ENCODE peak calls at places on chromosomes 1 and 21, in six cellular contexts. I is upper lobe of left lung, A is A549, X is HCT116, H is body of pancreas, U is breast epithelium. R is an unnamed sample. For H3K4me1, the result is how much of the 10 kb centered on the place peaks cover.

GRCh38 chr1:101653482-101653946 is 343.2 kb downstream of the OLFM3 start:
- DNase-seq in I (no peak), A (peak), X (peak), H (no peak), U (no peak), R (no peak)

GRCh38 chr1:224168859-224169380 is 14.1 kb upstream of the DEGS1 start:
- DNase-seq in I (no peak), A (peak), X (no peak), H (no peak), U (no peak), R (no peak)

GRCh38 chr1:119885903-119886783 is 10.2 kb downstream of the ADAM30 start:
- DNase-seq in I (no peak), A (peak), X (peak), H (peak), U (peak), R (peak)

GRCh38 chr1:117171900-117172501 is 38.7 kb downstream of the VTCN1 start:
- DNase-seq in I (peak), A (no peak), X (no peak), H (peak), U (peak), R (peak)

GRCh38 chr1:44554706-44555105 is 119.6 kb downstream of the TMEM53 start:
- DNase-seq in I (no peak), A (no peak), X (no peak), H (no peak), U (no peak), R (no peak)

GRCh38 chr1:231166398-231166797 is 4.5 kb downstream of the TRIM67 start:
- DNase-seq in I (no peak), A (no peak), X (no peak), H (no peak), U (no peak), R (no peak)

GRCh38 chr1:159960721-159961381 is 6.8 kb upstream of the SLAMF9 start:
- DNase-seq in I (no peak), A (peak), X (no peak), H (no peak), U (no peak), R (peak)

GRCh38 chr1:160284782-160285344 is at the start of gene PEX19:
- DNase-seq in I (peak), A (peak), X (peak), H (peak), U (peak), R (peak)

GRCh38 chr1:184110253-184111204 is 59.0 kb downstream of the TSEN15 start:
- DNase-seq in I (no peak), A (no peak), X (no peak), H (no peak), U (no peak), R (no peak)

GRCh38 chr1:118186026-118186425 is 998 bp upstream of the SPAG17 start:
- DNase-seq in I (no peak), A (no peak), X (no peak), H (no peak), U (no peak), R (no peak)

GRCh38 chr1:106233511-106233910 is 823.0 kb upstream of the PRMT6 start:
- DNase-seq in I (no peak), A (no peak), X (no peak), H (no peak), U (no peak), R (no peak)

GRCh38 chr1:150971583-150972416 is 2.8 kb downstream of the CERS2 start:
- DNase-seq in I (no peak), A (no peak), X (no peak), H (peak), U (no peak), R (no peak)

GRCh38 chr1:24929876-24930702 is at the start of gene RUNX3:
- DNase-seq in I (peak), A (peak), X (peak), H (no peak), U (no peak), R (no peak)

GRCh38 chr1:24351918-24352637 is 32.9 kb downstream of the GRHL3 start:
- DNase-seq in I (no peak), A (peak), X (no peak), H (no peak), U (no peak), R (no peak)

GRCh38 chr1:117600966-117601365 is 4.9 kb upstream of the TENT5C start:
- DNase-seq in I (no peak), A (no peak), X (no peak), H (no peak), U (no peak), R (no peak)

GRCh38 chr1:236576004-236576403 is 28.3 kb downstream of the HEATR1 start:
- DNase-seq in I (no peak), A (no peak), X (no peak), H (no peak), U (no peak), R (no peak)

GRCh38 chr1:205016075-205016474 is 26.9 kb upstream of the CNTN2 start:
- DNase-seq in I (no peak), A (no peak), X (no peak), H (no peak), U (no peak), R (no peak)

GRCh38 chr1:247324913-247325312 is 6.8 kb downstream of the ZNF496 start:
- DNase-seq in I (no peak), A (no peak), X (no peak), H (no peak), U (no peak), R (no peak)

GRCh38 chr1:41666991-41667631 is 182.6 kb upstream of the EDN2 start:
- DNase-seq in I (no peak), A (no peak), X (no peak), H (peak), U (no peak), R (no peak)

GRCh38 chr1:12173631-12174121 is 6.9 kb downstream of the TNFRSF1B start:
- DNase-seq in I (peak), A (no peak), X (no peak), H (peak), U (no peak), R (no peak)

GRCh38 chr1:37277366-37277765 is 197.0 kb upstream of the ZC3H12A start:
- DNase-seq in I (no peak), A (no peak), X (no peak), H (no peak), U (no peak), R (no peak)

GRCh38 chr1:14113841-14114567 is 414.0 kb downstream of the PRDM2 start:
- DNase-seq in I (peak), A (peak), X (no peak), H (peak), U (peak), R (peak)

GRCh38 chr1:241985787-241986186 is 13.1 kb downstream of the MAP1LC3C start:
- DNase-seq in I (no peak), A (peak), X (peak), H (peak), U (no peak), R (peak)

GRCh38 chr1:193408782-193409293 is 222.4 kb upstream of the B3GALT2 start:
- DNase-seq in I (no peak), A (peak), X (no peak), H (peak), U (no peak), R (peak)

GRCh38 chr1:248841702-248842395 is 3.8 kb downstream of the ZNF672 start:
- DNase-seq in I (no peak), A (peak), X (no peak), H (peak), U (no peak), R (peak)

GRCh38 chr1:64938991-64939390 is 27.4 kb downstream of the JAK1 start:
- DNase-seq in I (no peak), A (no peak), X (no peak), H (no peak), U (no peak), R (no peak)

GRCh38 chr1:5992814-5993552 is 758 bp upstream of the NPHP4 start:
- DNase-seq in I (no peak), A (no peak), X (no peak), H (no peak), U (no peak), R (no peak)

GRCh38 chr21:31518580-31518979 is 140.9 kb upstream of the SOD1 start:
- DNase-seq in I (no peak), A (no peak), X (no peak), H (no peak), U (no peak), R (no peak)

GRCh38 chr1:54407201-54407956 is 1.2 kb upstream of the SSBP3 start:
- DNase-seq in I (no peak), A (peak), X (peak), H (peak), U (peak), R (peak)

GRCh38 chr1:160078392-160079195 is 2.7 kb upstream of the KCNJ9 start:
- DNase-seq in I (peak), A (peak), X (peak), H (no peak), U (no peak), R (no peak)

GRCh38 chr1:160116277-160117147 is 953 bp downstream of the ATP1A2 start:
- DNase-seq in I (no peak), A (peak), X (no peak), H (no peak), U (no peak), R (no peak)

GRCh38 chr1:46039571-46040052 is 92.8 kb downstream of the PIK3R3 start:
- DNase-seq in I (no peak), A (no peak), X (no peak), H (peak), U (no peak), R (no peak)
- TF ChIP-seq POLR2A in I (no peak), A (no peak), X (no peak), H (no peak), U (no peak), R (no peak)

GRCh38 chr21:44301093-44301492 is 1.2 kb downstream of the PFKL start:
- DNase-seq in I (peak), A (no peak), X (no peak), H (no peak), U (no peak), R (no peak)

GRCh38 chr21:44304041-44304738 is 4.3 kb downstream of the PFKL start:
- DNase-seq in I (peak), A (no peak), X (no peak), H (no peak), U (no peak), R (no peak)

GRCh38 chr21:44303490-44303981 is 3.7 kb downstream of the PFKL start:
- DNase-seq in I (peak), A (no peak), X (no peak), H (peak), U (no peak), R (no peak)

GRCh38 chr21:44300262-44300959 is 558 bp downstream of the PFKL start:
- DNase-seq in I (peak), A (peak), X (no peak), H (peak), U (peak), R (peak)

DNA sequence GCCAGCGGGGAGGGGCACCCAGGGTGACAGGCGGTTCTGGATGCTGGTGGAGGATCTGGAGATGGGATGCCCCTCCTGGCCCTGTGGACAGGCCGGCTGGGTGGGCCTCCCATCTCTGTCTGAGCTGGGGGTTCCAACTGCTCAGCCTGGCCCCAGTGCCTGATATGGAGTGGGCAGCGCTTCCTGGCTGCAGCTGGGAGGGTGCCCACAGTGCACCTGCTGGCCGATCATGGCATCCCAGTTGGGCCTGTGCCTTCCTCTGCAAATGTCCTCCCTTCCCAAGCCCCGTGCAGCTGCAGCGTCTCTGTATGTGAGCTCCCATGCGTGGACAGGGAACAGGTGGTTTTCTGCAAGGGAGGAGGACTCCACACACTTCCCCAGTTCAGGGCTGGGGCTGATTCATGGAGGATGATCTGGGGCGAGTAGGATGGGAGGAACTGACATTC is 2.1 kb downstream of the PFKL start:
- DNase-seq in I (peak), A (no peak), X (no peak), H (no peak), U (no peak), R (no peak)
- H3K4me1 ChIP-seq in I (half or more), A (under half), X (under half), H (half or more), U (under half), R (half or more)

DNA sequence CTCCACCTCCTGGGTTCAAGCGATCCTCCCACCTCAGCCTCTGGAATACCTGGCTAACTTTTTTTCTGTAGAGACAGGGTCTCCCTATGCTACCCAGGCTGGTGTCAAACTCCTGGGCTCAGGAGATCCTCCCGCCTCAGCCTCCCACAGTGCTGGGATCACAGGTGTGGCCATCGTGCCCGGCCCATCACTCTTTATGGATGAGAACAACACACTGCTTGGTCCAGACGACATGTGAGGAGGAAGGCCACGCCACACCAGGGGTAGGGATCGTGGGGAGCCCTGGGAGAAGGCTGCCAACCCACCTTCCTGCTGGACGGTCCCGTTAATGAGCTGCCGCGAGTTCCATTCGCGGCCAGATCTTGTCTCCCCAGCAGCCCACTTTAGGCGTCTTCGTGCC is 5.0 kb upstream of the GABRD start:
- DNase-seq in I (peak), A (no peak), X (no peak), H (no peak), U (no peak), R (no peak)
- TF ChIP-seq POLR2A in I (no peak), A (no peak), X (no peak), H (no peak), U (no peak), R (no peak)

DNA sequence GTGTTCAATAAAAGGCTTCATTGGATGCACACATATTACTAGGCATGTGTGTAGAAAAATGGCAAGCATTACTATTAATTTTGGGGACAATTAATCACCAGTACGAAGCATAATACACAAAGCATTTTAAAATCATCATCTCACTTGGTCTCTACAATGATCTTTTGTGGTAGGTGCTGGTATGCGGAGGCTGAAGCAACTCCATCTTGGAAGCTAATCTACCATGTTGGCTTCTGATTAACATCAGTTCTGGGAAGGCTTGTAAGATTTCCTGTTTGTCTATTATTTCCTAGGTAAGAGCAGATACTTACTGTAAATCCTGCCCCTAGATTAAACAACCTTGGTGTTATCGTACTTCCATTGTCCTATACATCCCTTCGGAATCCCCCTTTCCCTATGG is 121.7 kb upstream of the RUNX1 start:
- DNase-seq in I (no peak), A (no peak), X (no peak), H (no peak), U (no peak), R (no peak)
- H3K4me1 ChIP-seq in I (under half), A (under half), X (under half), H (under half), U (under half), R (under half)

GRCh38 chr1:30930631-30931173 is 22.1 kb upstream of the SDC3 start:
- DNase-seq in I (no peak), A (no peak), X (no peak), H (no peak), U (no peak), R (no peak)
- TF ChIP-seq POLR2A in I (no peak), A (no peak), X (no peak), H (no peak), U (no peak), R (no peak)

DNA sequence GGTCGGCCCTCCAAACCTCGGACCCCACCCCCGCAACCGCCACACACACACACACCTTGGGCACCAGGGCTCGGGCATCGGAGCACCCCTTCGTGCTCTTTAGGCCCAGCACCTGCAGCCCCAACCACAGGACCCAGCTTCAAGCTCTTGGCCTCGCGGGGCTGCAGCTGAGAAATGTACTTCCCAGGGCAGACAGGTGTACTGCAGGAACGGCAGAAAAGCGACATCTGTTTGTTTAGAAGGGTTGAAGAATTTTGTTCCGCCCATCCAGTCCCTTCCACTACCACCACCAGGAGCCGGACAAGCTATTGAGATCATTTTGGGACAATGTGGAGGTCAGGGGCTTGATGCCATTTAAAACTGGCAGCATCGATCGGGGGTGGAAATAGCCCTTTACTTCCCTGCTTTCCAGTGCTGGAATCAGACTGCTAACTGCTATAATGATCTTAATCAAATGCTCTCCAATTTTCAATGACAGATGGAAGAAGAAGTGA is 1.7 kb downstream of the SERTAD4 start:
- DNase-seq in I (no peak), A (no peak), X (no peak), H (no peak), U (no peak), R (no peak)
- H3K4me1 ChIP-seq in I (under half), A (under half), X (under half), H (under half), U (under half), R (half or more)

DNA sequence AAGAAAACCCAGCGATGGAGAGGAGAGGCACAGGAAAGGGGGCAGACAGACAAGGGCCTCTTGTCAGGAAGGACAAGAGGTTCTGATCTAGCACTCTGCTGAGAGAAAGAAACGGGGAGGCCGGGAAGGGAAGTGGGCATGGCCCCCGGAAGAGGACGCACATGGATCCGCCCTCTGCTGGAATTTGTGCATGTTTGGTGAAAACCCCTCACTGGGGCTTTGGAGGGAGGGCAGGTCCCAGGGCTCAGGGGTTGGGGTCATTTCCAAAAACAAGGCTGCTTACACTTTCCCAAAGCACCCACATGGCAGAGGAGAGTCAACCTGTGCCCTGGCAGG is 32.4 kb upstream of the ECE1 start:
- DNase-seq in I (no peak), A (no peak), X (no peak), H (no peak), U (no peak), R (no peak)
- TF ChIP-seq POLR2A in I (no peak), A (no peak), X (no peak), H (no peak), U (no peak), R (no peak)

DNA sequence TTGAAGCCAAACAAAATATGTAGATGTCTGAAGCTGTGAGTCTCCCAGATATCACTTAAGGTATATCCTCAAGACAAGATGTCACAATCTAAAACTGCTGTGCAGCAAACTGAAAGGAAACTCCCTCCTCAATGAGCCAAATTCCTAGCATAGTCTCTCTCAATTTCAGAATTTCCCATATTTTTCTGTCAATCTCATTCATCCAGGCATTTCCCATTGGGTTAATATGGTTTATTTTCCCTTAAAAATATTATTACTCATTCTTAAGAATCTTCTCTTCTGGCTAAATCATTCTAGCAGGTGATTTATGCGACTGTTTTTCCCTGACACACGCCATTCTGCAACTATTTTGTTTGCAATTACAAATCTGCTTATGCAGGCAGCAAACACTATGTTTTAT is 70.0 kb downstream of the TNFSF4 start:
- DNase-seq in I (no peak), A (no peak), X (no peak), H (no peak), U (no peak), R (no peak)
- H3K4me1 ChIP-seq in I (under half), A (under half), X (under half), H (under half), U (under half), R (under half)

GRCh38 chr1:154404511-154404931 is 622 bp upstream of the IL6R start:
- DNase-seq in I (no peak), A (no peak), X (no peak), H (no peak), U (no peak), R (no peak)

GRCh38 chr1:154403983-154404382 is 1.2 kb upstream of the IL6R start:
- DNase-seq in I (no peak), A (no peak), X (no peak), H (no peak), U (no peak), R (no peak)

GRCh38 chr1:154405762-154406571 is 824 bp downstream of the IL6R start:
- DNase-seq in I (no peak), A (peak), X (no peak), H (peak), U (peak), R (peak)

GRCh38 chr1:154406572-154406879 is 1.4 kb downstream of the IL6R start:
- DNase-seq in I (no peak), A (no peak), X (no peak), H (no peak), U (no peak), R (no peak)

GRCh38 chr1:154404984-154405761 is at the start of gene IL6R:
- DNase-seq in I (peak), A (peak), X (peak), H (peak), U (peak), R (peak)
- TF ChIP-seq POLR2A in I (no peak), A (peak), X (no peak), H (peak), U (peak), R (peak)